ENCODE peak calls at places on chromosomes 4 and X, in eight cellular contexts. X is choroid plexus epithelial cell; N is WTC11; O is AG09309; M is endothelial cell; V is endodermal cell; Z is cardiac fibroblast; P is activated CD8-positive, alpha-beta T cell treated with anti-CD3 and anti-CD28 coated beads for 36 hours. W is an unnamed sample.

GRCh38 chr4:86653237-86653865 is 59.2 kb downstream of the PTPN13 start:
- DNase-seq in X (no peak), N (peak), O (no peak), M (no peak), V (peak), Z (peak), P (peak), W (no peak)

GRCh38 chrX:133215747-133216146 is 2.4 kb downstream of the TFDP3 start:
- DNase-seq in X (peak), N (peak), O (no peak), M (peak), V (peak), Z (peak), P (peak), W (no peak)

GRCh38 chr4:139214039-139214534 is 37.1 kb upstream of the ELF2 start:
- DNase-seq in X (peak), N (peak), O (no peak), M (no peak), V (peak), Z (no peak), P (no peak), W (no peak)

GRCh38 chr4:13599159-13599558 is 28.4 kb downstream of the BOD1L1 start:
- DNase-seq in X (peak), N (peak), O (no peak), M (no peak), V (peak), Z (no peak), P (no peak), W (no peak)

GRCh38 chr4:78612398-78613005 is 60.9 kb downstream of the ANXA3 start:
- DNase-seq in X (peak), N (no peak), O (no peak), M (no peak), V (no peak), Z (peak), P (peak), W (peak)

GRCh38 chr4:119138046-119138445 is 2.4 kb downstream of the MYOZ2 start:
- DNase-seq in X (peak), N (no peak), O (no peak), M (no peak), V (no peak), Z (peak), P (no peak), W (no peak)

GRCh38 chr4:4408576-4409335 is 21.9 kb downstream of the NSG1 start:
- DNase-seq in X (no peak), N (no peak), O (no peak), M (no peak), V (no peak), Z (no peak), P (no peak), W (no peak)

GRCh38 chr4:879730-880079 is 52.4 kb downstream of the GAK start:
- DNase-seq in X (peak), N (no peak), O (no peak), M (no peak), V (no peak), Z (no peak), P (peak), W (no peak)

GRCh38 chrX:24990585-24990984 is 25.2 kb downstream of the ARX start:
- DNase-seq in X (peak), N (no peak), O (no peak), M (no peak), V (peak), Z (no peak), P (no peak), W (no peak)

GRCh38 chr4:118271788-118272187 is 81.0 kb downstream of the PRSS12 start:
- DNase-seq in X (no peak), N (no peak), O (no peak), M (no peak), V (no peak), Z (no peak), P (no peak), W (no peak)

GRCh38 chr4:60724623-60725022 is 475.5 kb upstream of the ADGRL3 start:
- DNase-seq in X (peak), N (no peak), O (peak), M (no peak), V (peak), Z (peak), P (no peak), W (no peak)

GRCh38 chr4:39685990-39686389 is 11.9 kb upstream of the UBE2K start:
- DNase-seq in X (no peak), N (no peak), O (no peak), M (no peak), V (no peak), Z (no peak), P (no peak), W (no peak)

GRCh38 chr4:105162123-105162796 is 15.6 kb downstream of the TET2 start:
- DNase-seq in X (no peak), N (no peak), O (no peak), M (no peak), V (peak), Z (no peak), P (no peak), W (no peak)

GRCh38 chrX:121356139-121356849 is 308.9 kb downstream of the GLUD2 start:
- DNase-seq in X (no peak), N (no peak), O (no peak), M (no peak), V (no peak), Z (no peak), P (no peak), W (no peak)

GRCh38 chrX:17743913-17744312 is 6.6 kb downstream of the SCML1 start:
- DNase-seq in X (peak), N (no peak), O (no peak), M (no peak), V (no peak), Z (no peak), P (no peak), W (no peak)

GRCh38 chrX:40099046-40099968 is 1.5 kb upstream of the BCOR start:
- DNase-seq in X (no peak), N (peak), O (no peak), M (no peak), V (peak), Z (peak), P (peak), W (no peak)

GRCh38 chr4:27090406-27090805 is 229.8 kb downstream of the STIM2 start:
- DNase-seq in X (no peak), N (no peak), O (no peak), M (no peak), V (peak), Z (no peak), P (no peak), W (no peak)

GRCh38 chr4:155667538-155668511 is 1.2 kb downstream of the GUCY1A1 start:
- DNase-seq in X (peak), N (peak), O (no peak), M (peak), V (peak), Z (peak), P (peak), W (no peak)

GRCh38 chr4:83112678-83113428 is 1.7 kb downstream of the PLAC8 start:
- DNase-seq in X (peak), N (no peak), O (no peak), M (no peak), V (no peak), Z (no peak), P (peak), W (no peak)

GRCh38 chr4:72377491-72378194 is 191.4 kb downstream of the ADAMTS3 start:
- DNase-seq in X (peak), N (no peak), O (no peak), M (no peak), V (no peak), Z (peak), P (no peak), W (no peak)

GRCh38 chr4:57023104-57023503 is 44.4 kb downstream of the POLR2B start:
- DNase-seq in X (peak), N (no peak), O (peak), M (no peak), V (no peak), Z (peak), P (no peak), W (peak)

GRCh38 chr4:8353912-8354453 is 84.4 kb downstream of the HTRA3 start:
- DNase-seq in X (peak), N (no peak), O (no peak), M (no peak), V (peak), Z (no peak), P (no peak), W (no peak)

GRCh38 chr4:74038161-74039064 is at the start of gene CXCL3:
- DNase-seq in X (peak), N (peak), O (no peak), M (peak), V (peak), Z (peak), P (peak), W (no peak)

GRCh38 chr4:24871176-24871575 is 41.7 kb downstream of the CCDC149 start:
- DNase-seq in X (no peak), N (no peak), O (no peak), M (no peak), V (no peak), Z (no peak), P (no peak), W (no peak)

GRCh38 chr4:24574256-24574655 is 10.1 kb downstream of the DHX15 start:
- DNase-seq in X (no peak), N (no peak), O (no peak), M (no peak), V (no peak), Z (no peak), P (no peak), W (no peak)

GRCh38 chrX:111041018-111041462 is 55.0 kb upstream of the PAK3 start:
- DNase-seq in X (peak), N (no peak), O (peak), M (no peak), V (no peak), Z (peak), P (peak), W (peak)

GRCh38 chr4:101977096-101977495 is 186.6 kb downstream of the BANK1 start:
- DNase-seq in X (peak), N (no peak), O (peak), M (no peak), V (no peak), Z (peak), P (no peak), W (peak)

GRCh38 chrX:24026403-24026801 is 584 bp downstream of the KLHL15 start:
- DNase-seq in X (no peak), N (no peak), O (no peak), M (no peak), V (peak), Z (no peak), P (no peak), W (no peak)

GRCh38 chr4:158805628-158806471 is 37.0 kb downstream of the FNIP2 start:
- DNase-seq in X (no peak), N (no peak), O (no peak), M (no peak), V (no peak), Z (no peak), P (no peak), W (no peak)

GRCh38 chr4:76571274-76571673 is 136.2 kb downstream of the SHROOM3 start:
- DNase-seq in X (no peak), N (no peak), O (no peak), M (no peak), V (no peak), Z (no peak), P (no peak), W (no peak)

GRCh38 chrX:53291596-53291995 is 10.2 kb upstream of the IQSEC2 start:
- DNase-seq in X (no peak), N (no peak), O (no peak), M (no peak), V (no peak), Z (no peak), P (no peak), W (no peak)
- TF ChIP-seq CTCF in X (no peak), N (no peak), O (no peak), M (no peak), V (no peak), Z (no peak), P (no peak), W (no peak)

GRCh38 chrX:30635630-30636029 is 17.6 kb upstream of the GK start:
- DNase-seq in X (peak), N (no peak), O (no peak), M (no peak), V (no peak), Z (peak), P (no peak), W (no peak)
- TF ChIP-seq CTCF in X (peak), N (no peak), O (peak), M (peak), V (peak), Z (peak), P (peak), W (peak)

GRCh38 chrX:33808636-33809035 is 323.5 kb downstream of the FAM47A start:
- DNase-seq in X (no peak), N (no peak), O (no peak), M (no peak), V (peak), Z (no peak), P (no peak), W (no peak)
- TF ChIP-seq CTCF in X (no peak), N (no peak), O (no peak), M (no peak), V (peak), Z (no peak), P (no peak), W (no peak)

DNA sequence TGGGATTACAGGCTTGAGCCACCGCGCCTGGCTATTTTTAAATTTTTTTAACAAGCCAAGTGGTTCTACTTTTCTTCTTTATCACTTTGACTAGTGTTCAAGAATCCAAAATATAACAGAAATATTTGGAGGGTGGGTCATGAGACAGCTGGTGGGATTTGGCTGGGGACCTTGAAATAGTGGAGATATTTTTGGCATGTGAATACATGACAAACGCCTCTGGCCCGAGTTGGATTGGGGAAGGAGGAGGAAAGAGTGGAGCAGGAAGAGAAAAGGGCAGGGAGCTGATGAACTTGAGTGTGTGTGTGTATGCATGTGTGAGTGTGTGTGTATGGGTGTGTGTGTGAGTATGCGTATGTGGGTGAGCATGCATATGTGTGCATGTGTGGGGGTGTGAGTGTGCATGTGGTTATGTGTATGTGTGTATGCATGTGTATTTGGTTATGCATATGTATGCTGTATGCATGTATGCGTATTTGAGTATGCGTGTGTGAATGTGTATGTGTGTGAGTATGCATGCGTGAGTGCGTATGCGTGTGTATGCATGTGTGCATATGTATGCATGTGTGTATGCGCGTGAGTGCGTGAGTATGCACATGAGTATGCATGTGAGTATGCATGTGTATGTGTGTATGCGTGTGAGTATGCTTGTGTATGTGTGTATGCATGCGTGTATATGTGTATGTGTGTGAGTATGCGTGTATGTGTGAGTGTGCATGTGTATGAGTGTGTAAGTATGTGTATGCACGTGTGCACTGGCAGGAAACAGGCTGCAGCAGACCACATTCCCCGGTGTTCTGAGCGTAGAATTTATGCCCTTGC is 49.6 kb downstream of the JADE1 start:
- DNase-seq in X (peak), N (no peak), O (peak), M (no peak), V (no peak), Z (peak), P (no peak), W (peak)
- TF ChIP-seq CTCF in X (no peak), N (no peak), O (no peak), M (no peak), V (no peak), Z (no peak), P (no peak), W (no peak)

DNA sequence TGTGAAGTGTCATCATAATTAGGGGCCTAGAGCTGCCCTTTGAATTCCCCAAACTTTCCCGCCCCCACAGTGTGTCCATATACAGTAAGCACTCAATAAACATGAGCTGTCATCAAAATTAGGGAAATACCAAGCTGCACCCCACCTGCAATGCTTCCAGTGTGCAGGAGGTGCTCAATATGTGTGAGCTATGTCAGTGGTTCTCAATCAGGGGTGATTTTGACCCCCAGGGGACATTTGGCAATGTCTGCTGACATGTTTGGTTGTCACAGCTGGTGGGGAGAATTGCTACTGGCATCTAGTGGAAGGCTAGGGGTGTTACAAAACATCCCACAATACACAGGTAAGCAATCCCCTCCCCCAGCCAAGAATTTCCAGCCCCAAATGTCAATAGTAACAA is 750 bp downstream of the CFP start:
- DNase-seq in X (no peak), N (peak), O (no peak), M (no peak), V (peak), Z (peak), P (peak), W (no peak)
- TF ChIP-seq CTCF in X (peak), N (no peak), O (peak), M (no peak), V (peak), Z (no peak), P (no peak), W (no peak)

DNA sequence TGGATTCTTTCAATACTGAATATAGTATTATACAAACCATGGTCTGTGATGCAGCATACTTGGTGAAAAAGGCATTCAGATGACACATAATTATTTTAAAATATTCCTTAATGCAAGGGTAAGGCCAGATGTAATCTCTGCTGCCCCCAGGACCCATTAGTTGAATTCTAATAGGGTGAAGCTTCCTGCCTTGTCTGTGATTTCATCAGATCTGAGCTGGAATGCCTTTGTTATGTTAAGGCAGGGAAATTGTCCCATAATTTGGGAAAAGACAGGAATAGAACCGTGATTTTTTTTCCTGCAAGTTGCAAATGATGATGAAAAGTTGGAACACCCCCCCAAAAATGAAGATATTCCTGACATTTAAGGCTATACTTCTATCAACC is 26.2 kb downstream of the ZRSR2 start:
- DNase-seq in X (no peak), N (no peak), O (no peak), M (no peak), V (no peak), Z (no peak), P (no peak), W (no peak)
- TF ChIP-seq CTCF in X (no peak), N (no peak), O (no peak), M (no peak), V (no peak), Z (no peak), P (peak), W (no peak)

GRCh38 chrX:138037548-138037947 is 471.6 kb downstream of the ZIC3 start:
- DNase-seq in X (no peak), N (no peak), O (no peak), M (no peak), V (no peak), Z (no peak), P (no peak), W (no peak)

GRCh38 chrX:138031715-138032114 is 465.8 kb downstream of the ZIC3 start:
- DNase-seq in X (no peak), N (no peak), O (no peak), M (no peak), V (no peak), Z (no peak), P (no peak), W (no peak)

DNA sequence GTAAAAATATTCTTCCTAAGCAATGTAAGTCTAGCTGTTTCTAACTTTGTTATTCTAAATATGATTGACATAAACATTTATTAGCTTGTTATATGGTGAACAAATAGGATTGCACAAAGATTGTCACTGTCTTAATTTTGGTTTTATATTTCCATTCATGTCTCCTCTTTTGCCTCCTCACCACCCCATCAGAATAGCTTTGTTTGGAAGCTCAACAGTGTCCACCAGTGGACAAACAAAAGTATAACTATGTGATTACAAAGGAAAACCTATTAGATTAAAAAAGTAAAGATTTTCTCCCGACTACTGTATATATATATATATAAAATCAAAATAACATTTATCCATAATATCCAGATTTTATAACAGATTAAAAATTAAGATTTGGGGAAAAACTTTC is 468.2 kb downstream of the ZIC3 start:
- DNase-seq in X (peak), N (no peak), O (no peak), M (no peak), V (no peak), Z (no peak), P (no peak), W (no peak)
- TF ChIP-seq CTCF in X (peak), N (no peak), O (no peak), M (no peak), V (peak), Z (no peak), P (no peak), W (no peak)

DNA sequence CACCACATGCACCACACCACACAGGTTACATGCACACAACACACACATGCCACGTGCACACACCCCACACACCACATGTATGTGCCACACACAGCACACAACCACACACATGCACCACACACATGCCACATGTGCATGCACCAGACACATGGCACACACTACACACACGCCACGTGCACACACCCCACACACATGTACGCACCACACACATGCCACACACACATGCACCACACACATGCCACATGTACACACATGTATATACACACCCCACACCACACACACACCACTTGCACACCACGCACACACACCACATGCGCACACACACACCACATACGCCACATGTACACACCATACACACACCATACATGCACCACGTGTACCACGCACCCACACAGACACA is 19.6 kb upstream of the MSANTD1 start:
- DNase-seq in X (no peak), N (no peak), O (no peak), M (no peak), V (no peak), Z (no peak), P (no peak), W (no peak)
- TF ChIP-seq CTCF in X (no peak), N (no peak), O (no peak), M (no peak), V (no peak), Z (no peak), P (no peak), W (no peak)

GRCh38 chrX:120090208-120090607 is 12.7 kb upstream of the RHOXF2B start:
- DNase-seq in X (no peak), N (peak), O (no peak), M (no peak), V (peak), Z (no peak), P (no peak), W (no peak)
- TF ChIP-seq CTCF in X (no peak), N (no peak), O (no peak), M (no peak), V (peak), Z (no peak), P (no peak), W (no peak)

W was measured in AG09319.